ENCODE peak calls at places on chromosomes 5 and 9, in six cellular contexts. A is brain pericyte; T is CD4-positive, alpha-beta T cell; N is OCI-LY7; V is endodermal cell; X is HAP-1. U is an unnamed sample.

GRCh38 chr5:36939969-36940858 is 63.6 kb downstream of the NIPBL start:
- DNase-seq in A (no peak), T (no peak), V (no peak), X (no peak), N (no peak), U (no peak)

GRCh38 chr5:55601209-55601618 is 66.5 kb upstream of the PLPP1 start:
- DNase-seq in V (no peak), T (no peak), A (no peak), N (no peak), X (peak; percentile 82), U (peak; percentile 86)

GRCh38 chr9:5671711-5672353 is 42.9 kb downstream of the RIC1 start:
- DNase-seq in T (no peak), N (peak; percentile 87), X (no peak), A (no peak), V (peak; percentile 67), U (no peak)

GRCh38 chr9:135525241-135526088 is 4.2 kb downstream of the LCN1 start:
- DNase-seq in A (no peak), N (no peak), V (peak; percentile 30), T (no peak), X (no peak), U (no peak)

GRCh38 chr5:128681764-128682664 is 144.0 kb upstream of the FBN2 start:
- DNase-seq in N (no peak), A (no peak), T (no peak), V (peak; percentile 59), X (peak; percentile 20), U (peak; percentile 11)

GRCh38 chr5:38118080-38118479 is 140.3 kb upstream of the EGFLAM start:
- DNase-seq in T (no peak), V (no peak), X (no peak), N (no peak), A (no peak), U (no peak)

GRCh38 chr5:33901176-33901575 is 9.4 kb upstream of the ADAMTS12 start:
- DNase-seq in X (no peak), T (no peak), A (no peak), V (no peak), N (no peak), U (no peak)

GRCh38 chr5:86977185-86977584 is 290.5 kb upstream of the RASA1 start:
- DNase-seq in V (no peak), A (no peak), N (no peak), X (no peak), T (no peak), U (no peak)

GRCh38 chr9:93210324-93210973 is 26.5 kb downstream of the WNK2 start:
- DNase-seq in N (no peak), A (no peak), V (no peak), X (no peak), T (no peak), U (no peak)

GRCh38 chr9:136410500-136411287 is at the start of the genes ENTR1 and PMPCA:
- DNase-seq in T (peak; percentile 95), X (peak; percentile 94), A (peak; percentile 33), V (peak; percentile 95), N (peak; percentile 93), U (peak; percentile 88)

GRCh38 chr5:7094626-7095025 is 301.3 kb upstream of the ADCY2 start:
- DNase-seq in N (peak; percentile 4), X (no peak), T (no peak), V (peak; percentile 88), A (no peak), U (no peak)

GRCh38 chr5:159038907-159039306 is 60.8 kb downstream of the EBF1 start:
- DNase-seq in N (no peak), A (no peak), X (no peak), V (no peak), T (no peak), U (peak; percentile 88)

GRCh38 chr9:98605116-98605515 is 103.6 kb downstream of the GABBR2 start:
- DNase-seq in T (no peak), X (no peak), N (no peak), V (no peak), A (no peak), U (no peak)

GRCh38 chr5:89315194-89315593 is 432.2 kb upstream of the MEF2C start:
- DNase-seq in X (no peak), A (no peak), T (no peak), V (no peak), N (no peak), U (peak; percentile 53)

GRCh38 chr5:163758283-163758711 is 252.9 kb downstream of the MAT2B start:
- DNase-seq in N (no peak), V (no peak), X (no peak), A (no peak), T (no peak), U (peak; percentile 12)

GRCh38 chr9:69895659-69896058 is 75.0 kb downstream of the CFAP95 start:
- DNase-seq in X (no peak), A (no peak), N (no peak), T (no peak), V (no peak), U (no peak)

GRCh38 chr5:138148811-138149210 is 9.6 kb upstream of the NME5 start:
- DNase-seq in N (no peak), X (no peak), A (no peak), V (no peak), T (no peak), U (peak; percentile 95)

GRCh38 chr9:754150-754931 is 87.2 kb upstream of the DMRT1 start:
- DNase-seq in N (no peak), A (no peak), T (no peak), V (no peak), X (no peak), U (no peak)

GRCh38 chr9:130172858-130173461 is 756 bp downstream of the NCS1 start:
- DNase-seq in V (peak; percentile 71), X (peak; percentile 53), A (no peak), T (peak; percentile 9), N (no peak), U (peak; percentile 60)

GRCh38 chr9:126980231-126980630 is 65.6 kb downstream of the RALGPS1 start:
- DNase-seq in N (no peak), A (no peak), V (no peak), X (no peak), T (no peak), U (no peak)